ENCODE peak calls at places on chromosome 9, in nine cellular contexts. K, Y, M, R, H, W, S, U and Z are unnamed samples.

GRCh38 chr9:81499571-81499970 is 189.8 kb downstream of the TLE1 start:
- DNase-seq in W (no peak), H (no peak), S (no peak), R (no peak), M (no peak), Y (no peak), U (no peak), K (no peak), Z (no peak)

GRCh38 chr9:134163374-134164196 is 779 bp downstream of the RNU6ATAC start:
- DNase-seq in K (peak), U (peak), S (peak), M (peak), H (peak), R (peak), Y (no peak), W (peak), Z (peak)

GRCh38 chr9:99353408-99353807 is 131.3 kb downstream of the SEC61B start:
- DNase-seq in W (peak), U (no peak), M (no peak), K (no peak), S (peak), H (no peak), Y (no peak), R (no peak), Z (no peak)

GRCh38 chr9:108476574-108476973 is 379.2 kb downstream of the ACTL7B start:
- DNase-seq in Y (no peak), R (no peak), H (no peak), K (no peak), S (no peak), U (no peak), W (no peak), M (no peak), Z (no peak)

GRCh38 chr9:75128535-75128934 is 40.2 kb downstream of the OSTF1 start:
- DNase-seq in S (no peak), W (no peak), K (no peak), H (no peak), Y (no peak), M (no peak), U (no peak), R (no peak), Z (no peak)

GRCh38 chr9:70601000-70601929 is 186.8 kb upstream of the KLF9 start:
- DNase-seq in R (peak), H (no peak), Y (peak), W (peak), S (peak), M (no peak), K (peak), U (no peak), Z (no peak)

GRCh38 chr9:70421272-70422180 is 7.1 kb upstream of the KLF9 start:
- DNase-seq in M (peak), H (no peak), R (peak), U (peak), S (no peak), K (no peak), Y (peak), W (no peak), Z (peak)

GRCh38 chr9:133120343-133121199 is 469 bp downstream of the RALGDS start:
- DNase-seq in U (no peak), H (peak), W (no peak), Y (no peak), S (no peak), M (no peak), R (no peak), K (peak), Z (peak)

GRCh38 chr9:77648458-77649108 is 461 bp upstream of the GNA14 start:
- DNase-seq in H (peak), W (peak), K (peak), M (no peak), R (peak), Y (no peak), S (peak), U (no peak), Z (no peak)

GRCh38 chr9:129139233-129139992 is 28.2 kb downstream of the PTPA start:
- DNase-seq in Y (peak), M (peak), W (peak), S (peak), H (peak), U (peak), K (peak), R (peak), Z (peak)

GRCh38 chr9:131069699-131070098 is 26.6 kb upstream of the AIF1L start:
- DNase-seq in W (no peak), U (no peak), M (no peak), S (no peak), Y (no peak), K (no peak), R (no peak), H (no peak), Z (no peak)

GRCh38 chr9:101235105-101235866 is 149.5 kb downstream of the BAAT start:
- DNase-seq in S (no peak), U (no peak), H (no peak), K (no peak), W (no peak), R (no peak), Y (peak), M (no peak), Z (peak)

GRCh38 chr9:95488971-95489370 is 27.8 kb downstream of the PTCH1 start:
- DNase-seq in Y (no peak), R (no peak), K (no peak), H (no peak), S (no peak), W (no peak), M (no peak), U (no peak), Z (no peak)

GRCh38 chr9:122131401-122131921 is 28.1 kb downstream of the NDUFA8 start:
- DNase-seq in R (no peak), H (peak), M (no peak), W (no peak), S (no peak), K (peak), U (no peak), Y (no peak), Z (no peak)

GRCh38 chr9:3773661-3774060 is 247.9 kb upstream of the RFX3 start:
- DNase-seq in H (no peak), M (no peak), S (no peak), Y (no peak), U (no peak), W (no peak), R (no peak), K (no peak), Z (no peak)

GRCh38 chr9:89466451-89467277 is 31.2 kb downstream of the SEMA4D start:
- DNase-seq in W (no peak), R (peak), S (no peak), H (no peak), K (no peak), M (peak), U (peak), Y (no peak), Z (no peak)

GRCh38 chr9:99690573-99690972 is 131.1 kb upstream of the NR4A3 start:
- DNase-seq in Y (no peak), R (peak), U (no peak), W (no peak), M (no peak), H (no peak), K (no peak), S (no peak), Z (no peak)

GRCh38 chr9:69633716-69634115 is 38.5 kb downstream of the APBA1 start:
- DNase-seq in K (no peak), U (no peak), R (no peak), H (no peak), W (no peak), Y (no peak), M (no peak), S (no peak), Z (no peak)